ENCODE peak calls at places on chromosomes 11 and 22, in nine cellular contexts. O, X, V, E, B, C, Z, I and M are unnamed samples.

GRCh38 chr11:109728056-109728455 is 306.1 kb downstream of the C11orf87 start:
- DNase-seq in O (no peak), X (no peak), V (peak), E (peak), B (no peak), C (no peak), Z (no peak), I (no peak), M (no peak)

GRCh38 chr11:70642301-70642700 is 244.0 kb downstream of the CTTN start:
- DNase-seq in O (no peak), X (no peak), V (no peak), E (no peak), B (no peak), C (no peak), Z (no peak), I (no peak), M (no peak)

GRCh38 chr11:69490516-69490915 is 9.1 kb downstream of the LINC01488 start:
- DNase-seq in O (peak), X (no peak), V (no peak), E (no peak), B (no peak), C (no peak), Z (no peak), I (no peak), M (no peak)

GRCh38 chr11:94885133-94885532 is 88.2 kb downstream of the CWC15 start:
- DNase-seq in O (no peak), X (no peak), V (no peak), E (peak), B (no peak), C (no peak), Z (no peak), I (no peak), M (no peak)

GRCh38 chr11:62958547-62959071 is 26.2 kb downstream of the SLC22A6 start:
- DNase-seq in O (peak), X (peak), V (no peak), E (no peak), B (no peak), C (peak), Z (no peak), I (peak), M (peak)

GRCh38 chr11:118609380-118610219 is 2.2 kb downstream of the PHLDB1 start:
- DNase-seq in O (no peak), X (peak), V (no peak), E (peak), B (no peak), C (no peak), Z (no peak), I (peak), M (peak)

GRCh38 chr11:119436715-119437114 is 13.7 kb upstream of the THY1 start:
- DNase-seq in O (no peak), X (no peak), V (no peak), E (no peak), B (no peak), C (no peak), Z (no peak), I (no peak), M (no peak)

GRCh38 chr11:72067676-72068075 is 12.7 kb downstream of the NUMA1 start:
- DNase-seq in O (no peak), X (no peak), V (no peak), E (no peak), B (no peak), C (no peak), Z (no peak), I (no peak), M (no peak)

GRCh38 chr11:12201016-12201985 is 90.9 kb downstream of the MICAL2 start:
- DNase-seq in O (no peak), X (no peak), V (peak), E (peak), B (no peak), C (peak), Z (no peak), I (peak), M (peak)

GRCh38 chr11:45644981-45645889 is 20.2 kb downstream of the CHST1 start:
- DNase-seq in O (no peak), X (no peak), V (no peak), E (no peak), B (no peak), C (no peak), Z (no peak), I (no peak), M (no peak)

GRCh38 chr11:3131330-3131941 is 33.7 kb downstream of the OSBPL5 start:
- DNase-seq in O (no peak), X (no peak), V (no peak), E (no peak), B (no peak), C (no peak), Z (no peak), I (no peak), M (no peak)

GRCh38 chr22:45450101-45450785 is 36.8 kb downstream of the RIBC2 start:
- DNase-seq in O (peak), X (no peak), V (no peak), E (no peak), B (no peak), C (no peak), Z (no peak), I (no peak), M (no peak)

GRCh38 chr22:43956383-43956782 is 1.1 kb downstream of the SAMM50 start:
- DNase-seq in O (no peak), X (no peak), V (no peak), E (no peak), B (no peak), C (no peak), Z (no peak), I (no peak), M (peak)
- H3K4me3 ChIP-seq in O (peak), X (peak), V (peak), E (peak), B (peak), C (peak), Z (peak), I (peak), M (peak)

GRCh38 chr11:56887940-56888339 is 100.8 kb upstream of the OR5AK2 start:
- DNase-seq in O (no peak), X (no peak), V (peak), E (no peak), B (no peak), C (no peak), Z (no peak), I (no peak), M (no peak)

GRCh38 chr11:56886465-56886864 is 102.2 kb upstream of the OR5AK2 start:
- DNase-seq in O (no peak), X (no peak), V (peak), E (no peak), B (no peak), C (no peak), Z (no peak), I (no peak), M (no peak)

GRCh38 chr11:56885854-56886253 is 102.9 kb upstream of the OR5AK2 start:
- DNase-seq in O (no peak), X (no peak), V (no peak), E (no peak), B (no peak), C (no peak), Z (no peak), I (no peak), M (no peak)

GRCh38 chr11:56883590-56883989 is 105.1 kb upstream of the OR5AK2 start:
- DNase-seq in O (no peak), X (no peak), V (no peak), E (no peak), B (no peak), C (no peak), Z (no peak), I (no peak), M (no peak)

DNA sequence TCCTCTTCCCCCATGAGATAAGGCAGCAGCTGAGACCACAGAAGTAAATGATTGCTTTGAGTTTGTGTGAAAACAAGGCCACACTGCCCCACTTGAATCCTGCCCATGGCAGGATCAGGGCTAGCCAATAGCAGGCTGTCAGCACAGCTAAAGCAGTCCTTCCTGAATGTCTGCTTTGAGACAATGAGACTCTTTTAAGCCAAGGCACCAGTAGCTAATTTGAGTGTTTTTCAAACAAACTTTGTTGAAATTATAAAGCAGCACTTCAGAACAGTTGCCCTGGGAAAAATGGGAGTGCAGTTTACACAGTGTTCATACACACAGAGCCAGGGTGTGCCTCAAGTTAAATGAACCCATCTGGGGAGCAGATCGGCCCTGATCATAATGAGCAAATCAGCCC is 103.5 kb upstream of the OR5AK2 start:
- DNase-seq in O (no peak), X (no peak), V (peak), E (no peak), B (no peak), C (no peak), Z (no peak), I (no peak), M (peak)
- H3K27ac ChIP-seq in O (no peak), X (no peak), V (peak), E (no peak), B (no peak), C (no peak), Z (no peak), I (no peak), M (peak)

GRCh38 chr11:64286801-64287159 is 1.1 kb downstream of the GPR137 start:
- DNase-seq in O (no peak), X (no peak), V (no peak), E (no peak), B (no peak), C (no peak), Z (no peak), I (no peak), M (no peak)
- H3K4me3 ChIP-seq in O (peak), X (no peak), V (no peak), E (no peak), B (no peak), C (no peak), Z (no peak), I (no peak), M (no peak)

DNA sequence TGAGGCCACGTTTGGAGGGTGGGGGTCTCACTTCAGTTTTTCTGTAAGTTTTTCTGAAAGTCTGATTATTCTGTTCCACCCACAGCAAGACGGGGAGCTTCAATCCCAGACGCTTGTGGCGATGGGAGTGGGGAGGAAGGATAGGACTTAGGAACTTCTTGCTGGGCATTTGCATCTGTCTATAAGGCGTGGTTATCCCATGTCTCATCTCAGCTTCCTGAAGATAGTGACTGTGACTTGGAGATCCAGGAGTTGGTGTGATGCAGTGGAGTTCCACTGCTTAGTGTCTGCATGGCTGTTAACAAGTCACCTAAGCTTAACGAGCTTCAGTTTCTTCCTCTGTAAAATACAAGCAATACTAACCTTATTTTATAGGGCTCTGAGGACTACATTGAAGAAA is 58.9 kb upstream of the BARX2 start:
- DNase-seq in O (no peak), X (no peak), V (no peak), E (no peak), B (no peak), C (no peak), Z (no peak), I (no peak), M (no peak)
- H3K27ac ChIP-seq in O (no peak), X (no peak), V (no peak), E (no peak), B (no peak), C (no peak), Z (no peak), I (no peak), M (no peak)

GRCh38 chr11:61718613-61719302 is 33.7 kb upstream of the MYRF start:
- DNase-seq in O (no peak), X (peak), V (no peak), E (peak), B (no peak), C (peak), Z (no peak), I (peak), M (peak)
- H3K4me3 ChIP-seq in O (peak), X (peak), V (no peak), E (peak), B (no peak), C (peak), Z (no peak), I (peak), M (peak)

GRCh38 chr11:33658195-33658900 is 42.3 kb downstream of the C11orf91 start:
- DNase-seq in O (no peak), X (no peak), V (no peak), E (no peak), B (no peak), C (no peak), Z (no peak), I (no peak), M (no peak)
- H3K27ac ChIP-seq in O (no peak), X (no peak), V (no peak), E (no peak), B (no peak), C (no peak), Z (no peak), I (no peak), M (no peak)

GRCh38 chr22:49934144-49934890 is 15.9 kb downstream of the CRELD2 start:
- DNase-seq in O (peak), X (peak), V (no peak), E (peak), B (no peak), C (no peak), Z (peak), I (peak), M (no peak)
- H3K4me3 ChIP-seq in O (peak), X (peak), V (peak), E (peak), B (peak), C (no peak), Z (peak), I (peak), M (no peak)